ENCODE peak calls at places on chromosomes 3 and 15, in seven cellular contexts. H is adipocyte, T is sigmoid colon, Z is BJ, Y is mesenchymal stem cell, C is Caco-2, F is cardiac muscle cell. K is an unnamed sample.

GRCh38 chr3:36701249-36701572 is 63.1 kb downstream of the DCLK3 start:
- DNase-seq in H (no peak), T (no peak), Z (no peak), Y (no peak), C (no peak), F (no peak), K (no peak)

GRCh38 chr15:61994216-61994615 is 66.0 kb downstream of the VPS13C start:
- DNase-seq in H (peak; percentile 47), T (no peak), Z (peak; percentile 16), Y (peak; percentile 8), C (no peak), F (no peak), K (peak; percentile 82)

GRCh38 chr3:58306662-58307286 is 454 bp downstream of the HTD2 start:
- DNase-seq in H (peak; percentile 66), T (peak; percentile 70), Z (no peak), Y (peak; percentile 65), C (peak; percentile 53), F (peak; percentile 43), K (peak; percentile 11)

GRCh38 chr3:76367281-76367680 is 581.9 kb upstream of the ZNF717 start:
- DNase-seq in H (peak; percentile 43), T (no peak), Z (no peak), Y (peak; percentile 67), C (no peak), F (no peak), K (peak; percentile 45)

GRCh38 chr3:184379375-184380209 is at the start of gene CHRD:
- DNase-seq in H (no peak), T (peak; percentile 81), Z (no peak), Y (no peak), C (no peak), F (peak; percentile 37), K (no peak)

GRCh38 chr3:145015243-145015642 is 1043.6 kb downstream of the DIPK2A start:
- DNase-seq in H (peak; percentile 63), T (no peak), Z (peak; percentile 16), Y (peak; percentile 14), C (no peak), F (no peak), K (peak; percentile 86)

GRCh38 chr3:42024578-42025387 is 62.9 kb upstream of the ULK4 start:
- DNase-seq in H (peak; percentile 48), T (no peak), Z (no peak), Y (peak; percentile 44), C (no peak), F (no peak), K (no peak)

GRCh38 chr3:165103616-165104015 is 25.3 kb upstream of the SI start:
- DNase-seq in H (no peak), T (no peak), Z (no peak), Y (no peak), C (no peak), F (no peak), K (no peak)

GRCh38 chr3:140164922-140165590 is 230.1 kb downstream of the CLSTN2 start:
- DNase-seq in H (peak; percentile 31), T (no peak), Z (no peak), Y (no peak), C (no peak), F (no peak), K (peak; percentile 49)

GRCh38 chr3:120139140-120139539 is 44.9 kb upstream of the GSK3B start:
- DNase-seq in H (no peak), T (no peak), Z (no peak), Y (no peak), C (no peak), F (no peak), K (no peak)

GRCh38 chr15:74400313-74400850 is 32.9 kb upstream of the CYP11A1 start:
- DNase-seq in H (no peak), T (no peak), Z (no peak), Y (no peak), C (no peak), F (no peak), K (no peak)
- H3K27me3 ChIP-seq in H (no peaks in the 10 kb centered on the region), T (no peaks in the 10 kb centered on the region), Z (no peaks in the 10 kb centered on the region), Y (no peaks in the 10 kb centered on the region), C (no peaks in the 10 kb centered on the region), F (no peaks in the 10 kb centered on the region), K (no peaks in the 10 kb centered on the region)

DNA sequence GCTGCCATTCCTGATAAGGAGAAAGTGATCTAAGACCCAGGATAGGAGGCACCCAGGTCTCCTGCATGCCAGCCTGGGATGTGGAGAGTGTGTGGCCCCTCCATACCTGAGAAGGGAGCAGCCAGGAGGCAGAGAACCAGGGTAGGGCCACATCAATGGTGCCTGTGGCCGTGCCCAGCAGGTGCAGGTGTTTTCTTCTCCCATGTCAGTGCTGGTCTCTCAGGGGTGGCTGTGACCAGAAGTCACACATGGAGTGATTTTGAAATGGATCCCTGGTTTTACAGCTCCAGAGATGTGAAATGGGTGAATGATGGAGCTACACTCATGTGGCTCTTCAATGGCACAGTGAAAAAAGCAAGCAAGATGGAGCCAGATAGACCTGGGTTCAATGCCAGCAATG is 3.3 kb upstream of the ISL2 start:
- DNase-seq in H (no peak), T (no peak), Z (no peak), Y (no peak), C (no peak), F (no peak), K (no peak)
- H3K27me3 ChIP-seq in H (peaks cover 75% of the 10 kb centered on the region), T (peaks cover 45% of the 10 kb centered on the region), Z (no peaks in the 10 kb centered on the region), Y (peaks cover 37% of the 10 kb centered on the region), C (no peaks in the 10 kb centered on the region), F (peaks cover 61% of the 10 kb centered on the region), K (peaks cover 45% of the 10 kb centered on the region)

GRCh38 chr15:66043264-66043663 is 174.0 kb downstream of the RAB11A start:
- DNase-seq in H (no peak), T (no peak), Z (no peak), Y (no peak), C (peak; percentile 48), F (no peak), K (no peak)

GRCh38 chr15:66040211-66040892 is 171.1 kb downstream of the RAB11A start:
- DNase-seq in H (peak; percentile 19), T (no peak), Z (no peak), Y (no peak), C (no peak), F (no peak), K (no peak)

GRCh38 chr15:66044837-66045236 is 175.5 kb downstream of the RAB11A start:
- DNase-seq in H (no peak), T (no peak), Z (no peak), Y (no peak), C (no peak), F (no peak), K (no peak)

GRCh38 chr15:66041276-66041675 is 172.0 kb downstream of the RAB11A start:
- DNase-seq in H (no peak), T (no peak), Z (no peak), Y (no peak), C (no peak), F (no peak), K (no peak)

GRCh38 chr15:66042624-66043023 is 173.3 kb downstream of the RAB11A start:
- DNase-seq in H (no peak), T (no peak), Z (no peak), Y (no peak), C (no peak), F (no peak), K (no peak)
- H3K27me3 ChIP-seq in H (peaks cover 75% of the 10 kb centered on the region), T (no peaks in the 10 kb centered on the region), Z (peaks cover 16% of the 10 kb centered on the region), Y (peaks cover 62% of the 10 kb centered on the region), C (no peaks in the 10 kb centered on the region), F (no peaks in the 10 kb centered on the region), K (peaks cover 27% of the 10 kb centered on the region)

GRCh38 chr3:10713656-10714055 is 102.4 kb upstream of the SLC6A11 start:
- DNase-seq in H (no peak), T (peak; percentile 46), Z (no peak), Y (no peak), C (no peak), F (no peak), K (no peak)
- H3K27me3 ChIP-seq in H (peaks cover 32% of the 10 kb centered on the region), T (peaks cover 1% of the 10 kb centered on the region), Z (peaks cover 3% of the 10 kb centered on the region), Y (peaks cover 29% of the 10 kb centered on the region), C (no peaks in the 10 kb centered on the region), F (peaks cover 51% of the 10 kb centered on the region), K (no peaks in the 10 kb centered on the region)

GRCh38 chr3:10936686-10937085 is 55.9 kb upstream of the SLC6A1 start:
- DNase-seq in H (no peak), T (no peak), Z (no peak), Y (no peak), C (peak; percentile 3), F (no peak), K (no peak)

GRCh38 chr3:10933958-10934481 is 58.5 kb upstream of the SLC6A1 start:
- DNase-seq in H (peak; percentile 33), T (peak; percentile 58), Z (no peak), Y (no peak), C (peak; percentile 9), F (no peak), K (peak; percentile 15)

GRCh38 chr3:10933470-10933957 is 59.0 kb upstream of the SLC6A1 start:
- DNase-seq in H (no peak), T (peak; percentile 38), Z (no peak), Y (no peak), C (peak; percentile 2), F (no peak), K (no peak)

GRCh38 chr3:10935846-10936631 is 56.5 kb upstream of the SLC6A1 start:
- DNase-seq in H (no peak), T (peak; percentile 48), Z (no peak), Y (no peak), C (peak; percentile 19), F (no peak), K (no peak)

GRCh38 chr3:10935028-10935427 is 57.5 kb upstream of the SLC6A1 start:
- DNase-seq in H (no peak), T (peak; percentile 44), Z (no peak), Y (no peak), C (no peak), F (no peak), K (no peak)
- H3K27me3 ChIP-seq in H (peaks cover 27% of the 10 kb centered on the region), T (no peaks in the 10 kb centered on the region), Z (peaks cover under 1% of the 10 kb centered on the region), Y (peaks cover 25% of the 10 kb centered on the region), C (no peaks in the 10 kb centered on the region), F (no peaks in the 10 kb centered on the region), K (no peaks in the 10 kb centered on the region)

GRCh38 chr3:13237776-13238490 is 164.7 kb upstream of the IQSEC1 start:
- DNase-seq in H (no peak), T (no peak), Z (no peak), Y (no peak), C (no peak), F (no peak), K (no peak)

GRCh38 chr3:13235079-13235478 is 161.8 kb upstream of the IQSEC1 start:
- DNase-seq in H (no peak), T (no peak), Z (no peak), Y (no peak), C (no peak), F (no peak), K (no peak)

GRCh38 chr3:13235897-13236296 is 162.7 kb upstream of the IQSEC1 start:
- DNase-seq in H (no peak), T (no peak), Z (no peak), Y (no peak), C (no peak), F (no peak), K (no peak)

GRCh38 chr3:13238687-13239466 is 165.6 kb upstream of the IQSEC1 start:
- DNase-seq in H (no peak), T (no peak), Z (no peak), Y (no peak), C (no peak), F (no peak), K (no peak)

DNA sequence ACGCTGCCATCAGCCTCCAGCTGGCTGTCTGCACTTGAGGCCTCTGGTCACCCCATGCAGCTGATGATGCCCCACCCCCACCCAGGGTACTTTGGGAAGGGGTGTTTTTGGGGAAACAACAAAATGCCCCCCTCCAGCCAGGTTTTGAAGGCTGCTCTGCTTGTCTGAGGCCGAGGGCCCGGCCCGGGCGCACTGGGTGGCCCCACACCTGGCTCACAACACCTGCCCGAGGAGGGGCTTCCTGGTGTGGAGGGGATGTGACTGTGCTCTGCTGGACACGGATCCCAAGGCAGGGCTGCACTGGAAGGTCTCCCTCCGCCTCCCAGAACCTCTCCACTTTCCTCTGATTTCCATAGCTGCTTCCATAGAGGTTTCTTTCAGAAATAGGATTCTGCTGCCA is 163.5 kb upstream of the IQSEC1 start:
- DNase-seq in H (no peak), T (no peak), Z (no peak), Y (no peak), C (no peak), F (no peak), K (no peak)
- H3K27me3 ChIP-seq in H (peaks cover 75% of the 10 kb centered on the region), T (no peaks in the 10 kb centered on the region), Z (peaks cover 4% of the 10 kb centered on the region), Y (peaks cover 65% of the 10 kb centered on the region), C (peaks cover 1% of the 10 kb centered on the region), F (no peaks in the 10 kb centered on the region), K (peaks cover 4% of the 10 kb centered on the region)

K was measured in fibroblast of lung.